ENCODE peak calls at places on chromosomes 7 and 10, in five cellular contexts. Y is cardiac muscle cell, E is A549, D is fibroblast of mammary gland, C is cardiac fibroblast. J is an unnamed sample.

GRCh38 chr10:14219411-14219810 is 111.3 kb downstream of the FRMD4A start:
- DNase-seq in Y (no peak), E (no peak), D (no peak), C (no peak), J (no peak)

GRCh38 chr10:24661374-24661773 is 62.3 kb downstream of the ARHGAP21 start:
- DNase-seq in Y (no peak), E (no peak), D (no peak), C (no peak), J (no peak)

GRCh38 chr7:105782391-105783063 is 93.9 kb downstream of the ATXN7L1 start:
- DNase-seq in Y (peak; percentile 77), E (no peak), D (peak; percentile 89), C (peak; percentile 72), J (no peak)

GRCh38 chr7:40205992-40206391 is 71.2 kb downstream of the SUGCT start:
- DNase-seq in Y (no peak), E (no peak), D (no peak), C (no peak), J (no peak)

GRCh38 chr7:105126436-105126975 is 112.5 kb downstream of the KMT2E start:
- DNase-seq in Y (no peak), E (no peak), D (no peak), C (no peak), J (no peak)

GRCh38 chr10:132742837-132743194 is 43.1 kb downstream of the NKX6-2 start:
- DNase-seq in Y (no peak), E (no peak), D (no peak), C (no peak), J (no peak)

GRCh38 chr7:98892609-98893008 is 14.3 kb downstream of the TRRAP start:
- DNase-seq in Y (no peak), E (no peak), D (no peak), C (no peak), J (no peak)

GRCh38 chr10:101959349-101959916 is 96.5 kb downstream of the ARMH3 start:
- DNase-seq in Y (no peak), E (no peak), D (no peak), C (no peak), J (no peak)

GRCh38 chr7:21580073-21580521 is 37.3 kb downstream of the DNAH11 start:
- DNase-seq in Y (peak; percentile 42), E (no peak), D (peak; percentile 53), C (peak; percentile 12), J (no peak)

GRCh38 chr10:95248989-95249388 is 41.8 kb downstream of the PDLIM1 start:
- DNase-seq in Y (no peak), E (no peak), D (no peak), C (no peak), J (no peak)

GRCh38 chr10:85724215-85724614 is 642.4 kb downstream of the GRID1 start:
- DNase-seq in Y (no peak), E (no peak), D (no peak), C (no peak), J (no peak)

GRCh38 chr10:63498665-63499064 is 22.5 kb upstream of the REEP3 start:
- DNase-seq in Y (peak; percentile 19), E (no peak), D (no peak), C (no peak), J (no peak)

GRCh38 chr10:97640868-97641811 is 669 bp downstream of the PI4K2A start:
- DNase-seq in Y (peak; percentile 51), E (no peak), D (peak; percentile 75), C (peak; percentile 67), J (no peak)

GRCh38 chr10:48700493-48700892 is 15.8 kb downstream of the WDFY4 start:
- DNase-seq in Y (no peak), E (no peak), D (no peak), C (no peak), J (no peak)

GRCh38 chr10:62037166-62037831 is 135.8 kb downstream of the ARID5B start:
- DNase-seq in Y (peak; percentile 84), E (no peak), D (peak; percentile 76), C (peak; percentile 82), J (no peak)

GRCh38 chr7:90455163-90456030 is 14.0 kb upstream of the PTTG1IP2 start:
- DNase-seq in Y (peak; percentile 64), E (peak; percentile 44), D (peak; percentile 60), C (peak; percentile 60), J (peak; percentile 66)

GRCh38 chr7:156898938-156899337 is 6.0 kb upstream of the LMBR1 start:
- DNase-seq in Y (no peak), E (no peak), D (no peak), C (no peak), J (no peak)

GRCh38 chr10:119090968-119091367 is 10.4 kb upstream of the EIF3A start:
- DNase-seq in Y (peak; percentile 22), E (no peak), D (peak; percentile 91), C (peak; percentile 55), J (no peak)

GRCh38 chr10:12685261-12685861 is 316.2 kb downstream of the CCDC3 start:
- DNase-seq in Y (no peak), E (no peak), D (no peak), C (no peak), J (no peak)

GRCh38 chr10:28681928-28682750 is 4.8 kb downstream of the BAMBI start:
- DNase-seq in Y (peak; percentile 46), E (no peak), D (no peak), C (no peak), J (no peak)

GRCh38 chr7:127486654-127487053 is 94.1 kb upstream of the ZNF800 start:
- DNase-seq in Y (no peak), E (no peak), D (peak; percentile 10), C (no peak), J (no peak)

GRCh38 chr10:31581741-31582323 is 262.8 kb downstream of the ZEB1 start:
- DNase-seq in Y (no peak), E (no peak), D (no peak), C (no peak), J (no peak)

GRCh38 chr10:77245953-77246352 is 391.7 kb downstream of the KCNMA1 start:
- DNase-seq in Y (peak; percentile 93), E (no peak), D (peak; percentile 54), C (peak; percentile 75), J (no peak)

GRCh38 chr7:97064972-97065587 is 40.4 kb upstream of the DLX5 start:
- DNase-seq in Y (peak; percentile 68), E (peak; percentile 37), D (peak; percentile 62), C (peak; percentile 69), J (peak; percentile 67)

GRCh38 chr7:104207348-104207730 is 474 bp downstream of the ORC5 start:
- DNase-seq in Y (peak; percentile 25), E (no peak), D (peak; percentile 28), C (no peak), J (no peak)

GRCh38 chr7:117777335-117778150 is 95.7 kb downstream of the CTTNBP2 start:
- DNase-seq in Y (no peak), E (no peak), D (no peak), C (no peak), J (no peak)

GRCh38 chr7:112752576-112752975 is 37.6 kb downstream of the TMEM168 start:
- DNase-seq in Y (peak; percentile 27), E (no peak), D (no peak), C (no peak), J (no peak)

GRCh38 chr10:24701447-24701846 is 22.2 kb downstream of the ARHGAP21 start:
- DNase-seq in Y (peak; percentile 33), E (no peak), D (no peak), C (no peak), J (no peak)

GRCh38 chr10:119360181-119360921 is 153.0 kb downstream of the GRK5 start:
- DNase-seq in Y (no peak), E (peak; percentile 18), D (no peak), C (no peak), J (no peak)

GRCh38 chr7:3105856-3106255 is 62.2 kb upstream of the CARD11 start:
- DNase-seq in Y (no peak), E (no peak), D (no peak), C (no peak), J (no peak)

GRCh38 chr10:133353988-133354605 is 3.7 kb downstream of the FUOM start:
- DNase-seq in Y (no peak), E (no peak), D (no peak), C (no peak), J (no peak)

GRCh38 chr7:110090113-110090820 is 1000.7 kb upstream of the LRRN3 start:
- DNase-seq in Y (peak; percentile 11), E (no peak), D (peak; percentile 2), C (peak; percentile 14), J (no peak)

GRCh38 chr7:99308461-99309074 is 17.1 kb upstream of the ARPC1A start:
- DNase-seq in Y (no peak), E (no peak), D (peak; percentile 78), C (no peak), J (no peak)

GRCh38 chr7:75920431-75921161 is 5.6 kb downstream of the POR start:
- DNase-seq in Y (peak; percentile 83), E (no peak), D (peak; percentile 97), C (peak; percentile 74), J (no peak)

GRCh38 chr10:79266543-79267312 is 80.5 kb upstream of the PPIF start:
- DNase-seq in Y (peak; percentile 87), E (no peak), D (peak; percentile 90), C (peak; percentile 94), J (no peak)

GRCh38 chr7:77811895-77812685 is 13.5 kb downstream of the PHTF2 start:
- DNase-seq in Y (peak; percentile 40), E (no peak), D (peak; percentile 76), C (peak; percentile 46), J (no peak)

GRCh38 chr10:35822316-35822715 is 180.2 kb upstream of the FZD8 start:
- DNase-seq in Y (peak; percentile 88), E (no peak), D (peak; percentile 76), C (peak; percentile 87), J (peak; percentile 95)

GRCh38 chr10:111545806-111546205 is 469.0 kb downstream of the ADRA2A start:
- DNase-seq in Y (no peak), E (no peak), D (no peak), C (no peak), J (no peak)